ENCODE peak calls at places on chromosomes 7 and 10, in six cellular contexts. N, F, I, K, Y and P are unnamed samples.

GRCh38 chr7:43791-44540 is 148.4 kb upstream of the FAM20C start:
- DNase-seq in N (no peak), F (no peak), I (no peak), K (no peak), Y (no peak), P (no peak)

GRCh38 chr10:42177077-42177792 is 461.1 kb downstream of the ZNF33B start:
- DNase-seq in N (no peak), F (no peak), I (no peak), K (no peak), Y (peak; percentile 4), P (no peak)

GRCh38 chr7:157930441-157930840 is 593.6 kb downstream of the DNAJB6 start:
- DNase-seq in N (no peak), F (no peak), I (no peak), K (no peak), Y (no peak), P (no peak)

GRCh38 chr10:6729967-6730366 is 149.9 kb upstream of the PRKCQ start:
- DNase-seq in N (no peak), F (peak; percentile 63), I (no peak), K (peak; percentile 97), Y (no peak), P (peak; percentile 7)

GRCh38 chr7:88485811-88486210 is 179.1 kb upstream of the STEAP4 start:
- DNase-seq in N (no peak), F (no peak), I (no peak), K (no peak), Y (no peak), P (no peak)

GRCh38 chr10:121942749-121943148 is 14.9 kb upstream of the ATE1 start:
- DNase-seq in N (no peak), F (peak; percentile 91), I (no peak), K (peak; percentile 97), Y (peak; percentile 17), P (peak; percentile 85)

GRCh38 chr7:50321678-50322077 is 17.2 kb downstream of the IKZF1 start:
- DNase-seq in N (no peak), F (no peak), I (no peak), K (no peak), Y (no peak), P (no peak)

GRCh38 chr7:139044813-139045794 is 9.3 kb upstream of the ZC3HAV1L start:
- DNase-seq in N (no peak), F (no peak), I (no peak), K (no peak), Y (no peak), P (no peak)

GRCh38 chr10:129163536-129163935 is 303.5 kb upstream of the MGMT start:
- DNase-seq in N (no peak), F (no peak), I (no peak), K (no peak), Y (no peak), P (no peak)

GRCh38 chr7:158395780-158396214 is 191.8 kb downstream of the PTPRN2 start:
- DNase-seq in N (no peak), F (no peak), I (peak; percentile 20), K (no peak), Y (no peak), P (peak; percentile 1)

GRCh38 chr10:5563991-5564536 is 39.3 kb downstream of the CALML3 start:
- DNase-seq in N (no peak), F (peak; percentile 69), I (no peak), K (no peak), Y (no peak), P (peak; percentile 95)

GRCh38 chr10:95400789-95401188 is 110.0 kb upstream of the PDLIM1 start:
- DNase-seq in N (no peak), F (no peak), I (no peak), K (no peak), Y (no peak), P (no peak)

GRCh38 chr7:131616487-131616886 is 60.1 kb upstream of the PODXL start:
- DNase-seq in N (no peak), F (no peak), I (no peak), K (no peak), Y (no peak), P (no peak)

GRCh38 chr7:66832531-66833351 is 88.3 kb upstream of the TMEM248 start:
- DNase-seq in N (no peak), F (no peak), I (no peak), K (no peak), Y (no peak), P (no peak)
- H2AFZ ChIP-seq in N (no peak overlapping the region), F (no peak overlapping the region), I (no peak overlapping the region), K (no peak overlapping the region), Y (no peak overlapping the region), P (no peak overlapping the region)

DNA sequence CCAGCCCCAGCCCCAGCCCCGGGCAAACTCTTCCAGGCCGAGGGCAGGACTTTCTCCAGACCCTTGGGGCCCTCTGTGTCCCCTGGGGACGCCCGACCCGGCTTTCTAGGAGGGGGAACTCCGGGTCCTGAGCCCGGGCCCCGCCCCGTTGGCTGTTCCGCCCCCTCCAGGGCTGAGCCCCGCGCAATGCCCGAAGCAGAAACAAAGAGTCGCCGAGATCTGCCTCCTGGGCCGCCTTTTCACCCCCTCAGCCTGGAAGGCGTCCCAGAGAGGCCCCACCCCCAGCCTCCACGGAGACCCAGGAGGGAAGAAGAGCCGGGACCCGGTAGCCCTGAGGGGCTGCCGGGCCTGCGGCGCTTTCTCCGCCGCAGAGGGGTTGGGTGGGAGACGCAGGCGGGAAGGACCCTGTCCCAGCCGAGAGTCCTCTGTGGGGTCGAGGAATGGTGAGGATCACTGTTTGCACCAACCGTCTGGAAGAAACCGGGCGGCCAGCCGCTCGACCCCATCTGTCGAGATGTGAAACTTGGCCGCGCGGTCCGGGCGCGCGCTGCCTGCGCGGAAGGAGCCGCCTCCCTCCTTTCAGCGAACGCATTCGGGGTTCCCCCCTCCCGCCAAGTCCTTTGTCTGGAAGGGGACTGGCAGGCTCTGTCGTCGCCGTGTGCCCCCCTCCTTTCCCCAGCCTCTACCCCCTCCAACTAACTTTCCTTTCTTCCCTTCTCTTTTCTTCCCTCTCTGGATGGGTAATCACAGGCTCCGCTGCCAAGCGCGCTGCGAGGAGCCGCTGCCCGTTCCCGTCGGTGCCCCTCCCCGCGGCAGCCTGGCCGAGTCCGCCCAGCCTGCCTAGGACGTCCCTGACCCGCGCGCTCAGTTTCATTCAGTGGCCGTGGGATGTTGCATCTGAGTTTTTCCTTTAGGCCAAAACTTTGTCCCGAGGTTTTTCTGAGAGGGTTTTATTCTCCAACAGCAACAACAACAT is 10.2 kb downstream of the EN2 start:
- DNase-seq in N (no peak), F (no peak), I (peak; percentile 74), K (no peak), Y (no peak), P (no peak)
- H3K4me3 ChIP-seq in N (no peak overlapping the region), F (no peak overlapping the region), I (peak overlapping the region; percentile 39), K (no peak overlapping the region), Y (no peak overlapping the region), P (no peak overlapping the region)

GRCh38 chr10:48634984-48635557 is 30.2 kb upstream of the ARHGAP22 start:
- DNase-seq in N (no peak), F (no peak), I (no peak), K (no peak), Y (no peak), P (no peak)
- H2AFZ ChIP-seq in N (no peak overlapping the region), F (no peak overlapping the region), I (no peak overlapping the region), K (no peak overlapping the region), Y (no peak overlapping the region), P (no peak overlapping the region)

GRCh38 chr10:22436526-22436892 is 91.2 kb downstream of the SPAG6 start:
- DNase-seq in N (no peak), F (no peak), I (no peak), K (no peak), Y (no peak), P (no peak)
- H3K4me3 ChIP-seq in N (peak overlapping the region; percentile 66), F (peak overlapping the region; percentile 75), I (peak overlapping the region; percentile 61), K (peak overlapping the region; percentile 66), Y (peak overlapping the region; percentile 72), P (peak overlapping the region; percentile 88)